ENCODE peak calls at places on chromosomes 11 and 22, in eight cellular contexts. N, G, M, A, R, B, U and J are unnamed samples.

GRCh38 chr11:72373163-72373562 is 61.2 kb downstream of the CLPB start:
- DNase-seq in N (no peak), G (no peak), M (no peak), A (no peak), R (peak; percentile 89), B (no peak), U (no peak), J (no peak)

GRCh38 chr11:13963949-13964770 is 1.6 kb downstream of the SPON1 start:
- DNase-seq in N (no peak), G (no peak), M (no peak), A (no peak), R (no peak), B (peak; percentile 45), U (no peak), J (no peak)

GRCh38 chr11:1554981-1555712 is 16.9 kb downstream of the DUSP8 start:
- DNase-seq in N (no peak), G (no peak), M (no peak), A (no peak), R (no peak), B (no peak), U (no peak), J (no peak)

GRCh38 chr11:30789270-30789669 is 203.1 kb upstream of the MPPED2 start:
- DNase-seq in N (no peak), G (no peak), M (no peak), A (peak; percentile 0), R (no peak), B (no peak), U (no peak), J (peak; percentile 27)

GRCh38 chr22:27385261-27385998 is 416.1 kb downstream of the MN1 start:
- DNase-seq in N (no peak), G (no peak), M (no peak), A (no peak), R (no peak), B (no peak), U (peak; percentile 49), J (no peak)

GRCh38 chr22:24727218-24727851 is 47.2 kb downstream of the PIWIL3 start:
- DNase-seq in N (no peak), G (no peak), M (no peak), A (peak; percentile 78), R (peak; percentile 46), B (no peak), U (no peak), J (peak; percentile 85)

GRCh38 chr22:40922484-40923303 is 28.5 kb upstream of the RBX1 start:
- DNase-seq in N (no peak), G (peak; percentile 61), M (no peak), A (peak; percentile 70), R (no peak), B (no peak), U (no peak), J (peak; percentile 71)

GRCh38 chr11:131918663-131919062 is 548.2 kb downstream of the NTM start:
- DNase-seq in N (no peak), G (no peak), M (no peak), A (no peak), R (no peak), B (no peak), U (no peak), J (no peak)

GRCh38 chr11:72771507-72771906 is 19.3 kb upstream of the ARAP1 start:
- DNase-seq in N (no peak), G (no peak), M (no peak), A (peak; percentile 76), R (no peak), B (no peak), U (no peak), J (peak; percentile 78)

GRCh38 chr22:49142891-49143290 is 684.8 kb downstream of the BRD1 start:
- DNase-seq in N (no peak), G (no peak), M (no peak), A (no peak), R (no peak), B (no peak), U (no peak), J (no peak)

GRCh38 chr11:58442136-58442535 is at the start of gene OR5B12:
- DNase-seq in N (no peak), G (no peak), M (no peak), A (no peak), R (no peak), B (no peak), U (no peak), J (no peak)

GRCh38 chr11:33179431-33179830 is 18.2 kb upstream of the CSTF3 start:
- DNase-seq in N (no peak), G (no peak), M (no peak), A (peak; percentile 17), R (no peak), B (no peak), U (no peak), J (peak; percentile 22)

GRCh38 chr11:86011175-86011574 is 57.7 kb downstream of the PICALM start:
- DNase-seq in N (no peak), G (no peak), M (no peak), A (no peak), R (no peak), B (no peak), U (no peak), J (no peak)

GRCh38 chr11:29985248-29985647 is 31.6 kb downstream of the KCNA4 start:
- DNase-seq in N (no peak), G (no peak), M (no peak), A (no peak), R (no peak), B (no peak), U (no peak), J (no peak)

GRCh38 chr11:71354394-71355105 is 93.6 kb downstream of the DHCR7 start:
- DNase-seq in N (no peak), G (no peak), M (no peak), A (no peak), R (no peak), B (no peak), U (no peak), J (no peak)

GRCh38 chr22:24230911-24231656 is 13.8 kb downstream of the GGT5 start:
- DNase-seq in N (peak; percentile 38), G (no peak), M (peak; percentile 30), A (peak; percentile 35), R (no peak), B (no peak), U (no peak), J (no peak)